ENCODE peak calls at places on chromosomes 12 and 14, in five cellular contexts. S, I, U, V and J are unnamed samples.

GRCh38 chr12:58712981-58713380 is 207.3 kb downstream of the LRIG3 start:
- DNase-seq in V (peak), U (no peak), I (no peak), S (no peak), J (no peak)

GRCh38 chr12:76519538-76519937 is 40.0 kb downstream of the OSBPL8 start:
- DNase-seq in S (peak), U (no peak), I (no peak), V (no peak), J (no peak)

GRCh38 chr12:105406497-105406896 is 76.0 kb downstream of the C12orf75 start:
- DNase-seq in I (no peak), V (no peak), S (no peak), U (no peak), J (no peak)

GRCh38 chr12:120504587-120504986 is 8.7 kb downstream of the DYNLL1 start:
- DNase-seq in S (no peak), U (no peak), I (peak), V (no peak), J (no peak)

GRCh38 chr12:133106253-133106652 is 23.8 kb downstream of the ZNF891 start:
- DNase-seq in V (peak), S (peak), I (no peak), U (no peak), J (no peak)

GRCh38 chr12:12004524-12004923 is 66.2 kb upstream of the BCL2L14 start:
- DNase-seq in I (no peak), S (peak), V (no peak), U (no peak), J (no peak)

GRCh38 chr12:122886161-122886560 is 9.8 kb downstream of the VPS37B start:
- DNase-seq in S (no peak), I (no peak), V (no peak), U (no peak), J (no peak)

GRCh38 chr14:24132061-24132685 is 1.7 kb downstream of the FITM1 start:
- DNase-seq in U (no peak), S (no peak), V (no peak), I (peak), J (no peak)

GRCh38 chr12:53624956-53625355 is 1.2 kb downstream of the ATF7 start:
- DNase-seq in S (peak), U (no peak), I (no peak), V (peak), J (no peak)

GRCh38 chr14:71333705-71334104 is 426.4 kb downstream of the PCNX1 start:
- DNase-seq in I (no peak), U (no peak), V (no peak), S (no peak), J (no peak)

GRCh38 chr12:45343269-45344051 is 127.6 kb downstream of the ANO6 start:
- DNase-seq in S (peak), I (no peak), V (peak), U (peak), J (no peak)

GRCh38 chr14:74875204-74875603 is 741 bp downstream of the PROX2 start:
- DNase-seq in S (no peak), I (no peak), U (no peak), V (no peak), J (no peak)